ENCODE peak calls at places on chromosomes 1 and 21, in seven cellular contexts. H, X, E, C, Q, P and V are unnamed samples.

GRCh38 chr1:15187175-15187810 is 33.7 kb downstream of the TMEM51 start:
- DNase-seq in C (no peak), Q (no peak), H (no peak), X (no peak), E (no peak), P (no peak), V (no peak)

GRCh38 chr1:91827094-91828006 is 58.6 kb downstream of the TGFBR3 start:
- DNase-seq in C (no peak), Q (peak; percentile 77), H (peak; percentile 66), P (no peak), X (no peak), E (no peak), V (no peak)

GRCh38 chr1:81800741-81801031 is at the start of gene ADGRL2:
- DNase-seq in E (no peak), H (peak; percentile 42), P (peak; percentile 85), Q (peak; percentile 84), X (no peak), C (no peak), V (no peak)

GRCh38 chr1:163824006-163824405 is 502.3 kb downstream of the NUF2 start:
- DNase-seq in P (no peak), E (peak; percentile 30), X (peak; percentile 43), H (no peak), C (no peak), Q (peak; percentile 56), V (peak; percentile 55)

GRCh38 chr1:248618878-248619277 is 16.0 kb downstream of the OR2T11 start:
- DNase-seq in Q (peak; percentile 57), E (peak; percentile 15), C (no peak), H (no peak), X (peak; percentile 0), P (peak; percentile 77), V (no peak)

GRCh38 chr1:35568975-35569395 is 4.1 kb upstream of the TFAP2E start:
- DNase-seq in Q (no peak), P (peak; percentile 92), X (peak; percentile 60), E (no peak), C (no peak), H (no peak), V (peak; percentile 48)

GRCh38 chr1:169457443-169457842 is 28.3 kb downstream of the SLC19A2 start:
- DNase-seq in H (no peak), E (no peak), P (no peak), Q (no peak), X (no peak), C (no peak), V (no peak)

GRCh38 chr1:51284487-51284954 is 45.8 kb downstream of the TTC39A start:
- DNase-seq in X (peak; percentile 48), Q (no peak), P (no peak), E (no peak), H (no peak), C (no peak), V (no peak)

DNA sequence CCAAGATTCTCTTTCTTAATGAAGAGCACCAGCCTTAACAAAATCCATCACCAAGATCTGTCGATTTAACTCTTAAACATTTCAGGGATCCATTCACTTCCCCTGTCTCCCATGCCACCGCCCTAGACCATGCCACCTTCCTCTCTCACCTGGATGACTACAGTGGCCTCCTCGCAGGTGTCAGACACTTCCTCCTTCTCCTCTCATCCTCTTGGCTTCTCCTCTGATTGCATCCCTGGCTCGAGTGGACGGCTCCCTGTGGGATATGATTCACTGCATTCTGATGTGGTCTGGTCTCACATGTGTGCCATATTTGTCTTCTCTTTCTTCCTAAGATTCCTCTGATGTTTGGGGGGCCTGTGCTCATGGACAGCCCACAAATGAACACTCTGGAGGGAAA is 66.4 kb upstream of the KLHDC7A start:
- DNase-seq in Q (no peak), H (no peak), E (no peak), X (no peak), C (no peak), P (no peak), V (no peak)
- H3K4me3 ChIP-seq in Q (no peak overlapping the region), H (no peak overlapping the region), E (no peak overlapping the region), X (no peak overlapping the region), C (no peak overlapping the region), P (no peak overlapping the region), V (no peak overlapping the region)

GRCh38 chr1:174967845-174968705 is 31.7 kb upstream of the CACYBP start:
- DNase-seq in X (no peak), H (no peak), E (no peak), P (no peak), Q (no peak), C (no peak), V (no peak)
- H3K4me3 ChIP-seq in X (no peak overlapping the region), H (no peak overlapping the region), E (no peak overlapping the region), P (no peak overlapping the region), Q (no peak overlapping the region), C (no peak overlapping the region), V (no peak overlapping the region)

GRCh38 chr1:26278303-26278702 is 1.6 kb upstream of the SH3BGRL3 start:
- DNase-seq in H (peak; percentile 93), C (no peak), Q (peak; percentile 84), X (peak; percentile 77), E (peak; percentile 44), P (no peak), V (no peak)
- H3K4me3 ChIP-seq in H (no peak overlapping the region), C (no peak overlapping the region), Q (no peak overlapping the region), X (no peak overlapping the region), E (no peak overlapping the region), P (no peak overlapping the region), V (no peak overlapping the region)

GRCh38 chr1:65278344-65279091 is 30.8 kb upstream of the DNAJC6 start:
- DNase-seq in X (no peak), E (no peak), Q (no peak), P (peak; percentile 68), C (no peak), H (no peak), V (no peak)

GRCh38 chr1:65281846-65282245 is 27.5 kb upstream of the DNAJC6 start:
- DNase-seq in X (no peak), H (no peak), Q (no peak), P (no peak), C (no peak), E (no peak), V (no peak)

GRCh38 chr1:65276197-65276884 is 33.0 kb upstream of the DNAJC6 start:
- DNase-seq in E (no peak), H (no peak), C (no peak), P (no peak), X (no peak), Q (no peak), V (no peak)

GRCh38 chr1:65277605-65278343 is 31.6 kb upstream of the DNAJC6 start:
- DNase-seq in H (no peak), Q (no peak), E (no peak), C (no peak), X (no peak), P (no peak), V (no peak)

GRCh38 chr1:65279092-65279448 is 30.3 kb upstream of the DNAJC6 start:
- DNase-seq in Q (no peak), H (no peak), X (no peak), C (no peak), E (no peak), P (peak; percentile 60), V (no peak)
- H3K4me3 ChIP-seq in Q (peak overlapping the region; percentile 9), H (no peak overlapping the region), X (no peak overlapping the region), C (no peak overlapping the region), E (no peak overlapping the region), P (peak overlapping the region; percentile 73), V (no peak overlapping the region)

DNA sequence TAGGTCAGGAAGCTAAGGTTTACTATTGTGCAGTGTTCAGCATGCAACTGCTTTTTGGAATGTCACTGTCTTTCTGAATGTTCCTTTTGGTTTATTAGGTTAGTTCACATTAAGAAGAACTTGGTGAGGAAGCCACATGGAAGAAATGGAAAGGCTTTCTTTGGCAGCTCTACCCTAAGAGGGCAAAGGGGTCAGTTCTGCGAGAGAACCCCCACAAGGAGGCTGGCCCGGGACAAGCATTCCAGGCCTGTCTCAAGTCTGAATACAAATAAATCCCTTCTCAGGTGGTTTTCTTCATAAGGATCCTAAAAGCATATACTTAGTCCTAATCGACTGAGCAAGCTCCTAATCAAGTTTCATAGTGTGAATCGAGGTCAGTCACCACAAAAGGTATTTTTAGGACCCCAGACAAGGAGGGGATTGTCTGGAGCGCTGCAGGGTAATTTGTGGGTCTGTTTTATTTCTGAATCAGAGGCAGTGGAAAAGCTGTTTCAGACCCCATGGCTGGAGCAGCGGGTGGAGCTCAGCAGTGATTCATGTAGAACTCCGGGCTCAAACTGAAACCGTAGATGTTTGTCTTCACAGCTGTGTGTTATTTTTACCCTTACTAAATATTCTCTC is 63.3 kb downstream of the ERG start:
- DNase-seq in H (no peak), C (no peak), E (no peak), P (no peak), X (peak; percentile 34), Q (no peak), V (peak; percentile 72)
- H3K4me3 ChIP-seq in H (no peak overlapping the region), C (no peak overlapping the region), E (no peak overlapping the region), P (no peak overlapping the region), X (peak overlapping the region; percentile 22), Q (peak overlapping the region; percentile 16), V (no peak overlapping the region)

GRCh38 chr1:224185208-224185607 is 2.2 kb downstream of the DEGS1 start:
- DNase-seq in X (no peak), E (no peak), H (no peak), P (no peak), Q (no peak), C (no peak), V (no peak)
- H3K4me3 ChIP-seq in X (no peak overlapping the region), E (peak overlapping the region; percentile 80), H (no peak overlapping the region), P (no peak overlapping the region), Q (no peak overlapping the region), C (no peak overlapping the region), V (peak overlapping the region; percentile 7)

GRCh38 chr1:94862718-94863117 is 42.6 kb downstream of the SLC44A3 start:
- DNase-seq in P (no peak), H (no peak), C (no peak), Q (no peak), E (no peak), X (no peak), V (no peak)

GRCh38 chr1:94864821-94865220 is 44.7 kb downstream of the SLC44A3 start:
- DNase-seq in E (no peak), P (no peak), X (peak; percentile 39), Q (no peak), H (no peak), C (no peak), V (no peak)

GRCh38 chr1:94865369-94865768 is 45.2 kb downstream of the SLC44A3 start:
- DNase-seq in C (no peak), H (no peak), Q (no peak), E (no peak), P (no peak), X (peak; percentile 65), V (peak; percentile 73)

GRCh38 chr1:94863919-94864318 is 43.8 kb downstream of the SLC44A3 start:
- DNase-seq in P (no peak), H (no peak), E (peak; percentile 19), X (peak; percentile 87), C (no peak), Q (no peak), V (peak; percentile 75)

GRCh38 chr1:94863297-94863911 is 43.2 kb downstream of the SLC44A3 start:
- DNase-seq in P (no peak), Q (no peak), X (peak; percentile 64), C (no peak), H (no peak), E (no peak), V (peak; percentile 53)
- H3K4me3 ChIP-seq in P (no peak overlapping the region), Q (no peak overlapping the region), X (no peak overlapping the region), C (no peak overlapping the region), H (no peak overlapping the region), E (no peak overlapping the region), V (no peak overlapping the region)

DNA sequence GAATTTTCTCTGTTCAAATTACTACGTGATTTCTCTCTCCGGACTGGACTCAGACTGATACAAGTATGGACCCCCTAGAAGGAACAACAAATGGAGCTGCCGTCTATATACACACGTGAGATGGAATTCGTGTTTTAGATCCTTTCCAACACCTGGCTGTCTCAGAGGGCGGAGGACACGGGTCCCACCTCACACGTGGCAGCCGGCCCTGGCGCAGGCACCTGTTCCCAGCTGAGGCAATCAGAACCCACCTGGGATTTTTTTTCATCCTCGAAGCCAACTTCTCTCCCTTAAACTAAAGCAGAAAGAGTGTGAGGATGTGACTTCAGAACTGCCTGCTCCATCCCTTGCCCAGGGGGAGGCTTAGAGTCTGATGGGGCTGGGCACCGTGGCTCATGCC is 34.1 kb upstream of the SCCPDH start:
- DNase-seq in Q (no peak), E (no peak), P (no peak), C (no peak), X (no peak), H (no peak), V (no peak)
- H3K4me3 ChIP-seq in Q (peak overlapping the region; percentile 47), E (peak overlapping the region; percentile 66), P (no peak overlapping the region), C (no peak overlapping the region), X (no peak overlapping the region), H (no peak overlapping the region), V (no peak overlapping the region)